ENCODE peak calls at places on chromosomes 5 and 9, in six cellular contexts. F is endothelial cell, Q is fibroblast of lung, N is colonic mucosa, R is HFFc6, V is BE2C. O is an unnamed sample.

GRCh38 chr5:69308046-69308553 is 24.5 kb downstream of the CCDC125 start:
- DNase-seq in F (no peak), Q (peak), N (no peak), R (no peak), V (no peak), O (no peak)

GRCh38 chr9:120583958-120584369 is 4.0 kb upstream of the CDK5RAP2 start:
- DNase-seq in F (peak), Q (peak), N (peak), R (peak), V (peak), O (no peak)

GRCh38 chr5:115087951-115088350 is 81.8 kb downstream of the TRIM36 start:
- DNase-seq in F (no peak), Q (no peak), N (no peak), R (no peak), V (no peak), O (no peak)

GRCh38 chr5:78541058-78541624 is 107.4 kb downstream of the LHFPL2 start:
- DNase-seq in F (no peak), Q (peak), N (no peak), R (no peak), V (no peak), O (no peak)

GRCh38 chr9:133199648-133200321 is 9.3 kb downstream of the OBP2B start:
- DNase-seq in F (no peak), Q (no peak), N (peak), R (no peak), V (no peak), O (no peak)

GRCh38 chr5:32504923-32505596 is 60.5 kb upstream of the ZFR start:
- DNase-seq in F (peak), Q (peak), N (peak), R (peak), V (peak), O (peak)

GRCh38 chr9:109182940-109183798 is 16.1 kb upstream of the FRRS1L start:
- DNase-seq in F (peak), Q (peak), N (peak), R (peak), V (peak), O (peak)

GRCh38 chr5:142492781-142493281 is 168.0 kb upstream of the SPRY4 start:
- DNase-seq in F (no peak), Q (peak), N (no peak), R (no peak), V (no peak), O (no peak)

GRCh38 chr9:136403538-136403914 is 3.6 kb upstream of the SNAPC4 start:
- DNase-seq in F (no peak), Q (no peak), N (no peak), R (no peak), V (no peak), O (no peak)

GRCh38 chr5:128844354-128844923 is 120.8 kb upstream of the SLC27A6 start:
- DNase-seq in F (no peak), Q (peak), N (no peak), R (peak), V (no peak), O (no peak)

GRCh38 chr5:36739751-36740221 is 133.4 kb downstream of the SLC1A3 start:
- DNase-seq in F (peak), Q (peak), N (peak), R (peak), V (peak), O (peak)

GRCh38 chr5:177509991-177510566 is 453 bp upstream of the DOK3 start:
- DNase-seq in F (no peak), Q (no peak), N (no peak), R (no peak), V (peak), O (no peak)

GRCh38 chr9:80995759-80996158 is 693.6 kb downstream of the TLE1 start:
- DNase-seq in F (no peak), Q (peak), N (no peak), R (peak), V (no peak), O (no peak)

GRCh38 chr9:124348831-124349230 is 66.4 kb downstream of the PSMB7 start:
- DNase-seq in F (no peak), Q (no peak), N (no peak), R (no peak), V (peak), O (no peak)

GRCh38 chr5:45680950-45681349 is 15.2 kb downstream of the HCN1 start:
- DNase-seq in F (no peak), Q (no peak), N (no peak), R (no peak), V (no peak), O (no peak)

GRCh38 chr5:61048534-61048933 is 103.5 kb downstream of the NDUFAF2 start:
- DNase-seq in F (no peak), Q (peak), N (no peak), R (peak), V (no peak), O (no peak)

GRCh38 chr9:93955356-93956182 is 414 bp upstream of the BARX1 start:
- DNase-seq in F (no peak), Q (no peak), N (no peak), R (no peak), V (no peak), O (peak)

GRCh38 chr5:41822036-41822435 is 48.2 kb downstream of the OXCT1 start:
- DNase-seq in F (no peak), Q (no peak), N (no peak), R (no peak), V (no peak), O (no peak)

GRCh38 chr5:119393201-119393691 is 37.4 kb downstream of the TNFAIP8 start:
- DNase-seq in F (no peak), Q (peak), N (no peak), R (peak), V (no peak), O (no peak)

GRCh38 chr5:133331866-133332731 is 280.2 kb downstream of the FSTL4 start:
- DNase-seq in F (no peak), Q (no peak), N (no peak), R (no peak), V (no peak), O (no peak)

GRCh38 chr5:62260510-62260909 is 45.5 kb upstream of the KIF2A start:
- DNase-seq in F (no peak), Q (no peak), N (no peak), R (no peak), V (no peak), O (no peak)

GRCh38 chr9:133347515-133347984 is 381 bp downstream of the MED22 start:
- DNase-seq in F (peak), Q (peak), N (peak), R (no peak), V (peak), O (peak)

GRCh38 chr9:33019797-33020196 is 5.3 kb upstream of the DNAJA1 start:
- DNase-seq in F (no peak), Q (no peak), N (no peak), R (no peak), V (no peak), O (no peak)

GRCh38 chr5:36369092-36369737 is 67.5 kb upstream of the RANBP3L start:
- DNase-seq in F (no peak), Q (peak), N (no peak), R (peak), V (no peak), O (no peak)

GRCh38 chr5:6875376-6875775 is 162.1 kb downstream of the TENT4A start:
- DNase-seq in F (no peak), Q (no peak), N (no peak), R (no peak), V (no peak), O (no peak)

GRCh38 chr9:130931508-130932150 is 7.4 kb downstream of the FIBCD1 start:
- DNase-seq in F (no peak), Q (no peak), N (no peak), R (no peak), V (peak), O (no peak)

GRCh38 chr9:109967651-109968331 is 187.8 kb downstream of the PALM2AKAP2 start:
- DNase-seq in F (no peak), Q (no peak), N (no peak), R (no peak), V (no peak), O (no peak)

GRCh38 chr5:75152861-75153260 is 83.8 kb downstream of the ANKRD31 start:
- DNase-seq in F (no peak), Q (no peak), N (no peak), R (no peak), V (no peak), O (no peak)

GRCh38 chr5:20572560-20572959 is 584.6 kb upstream of the CDH18 start:
- DNase-seq in F (no peak), Q (peak), N (no peak), R (no peak), V (no peak), O (no peak)
- TF ChIP-seq CTCF in F (no peak), Q (peak), N (no peak), R (no peak), V (peak), O (no peak)

DNA sequence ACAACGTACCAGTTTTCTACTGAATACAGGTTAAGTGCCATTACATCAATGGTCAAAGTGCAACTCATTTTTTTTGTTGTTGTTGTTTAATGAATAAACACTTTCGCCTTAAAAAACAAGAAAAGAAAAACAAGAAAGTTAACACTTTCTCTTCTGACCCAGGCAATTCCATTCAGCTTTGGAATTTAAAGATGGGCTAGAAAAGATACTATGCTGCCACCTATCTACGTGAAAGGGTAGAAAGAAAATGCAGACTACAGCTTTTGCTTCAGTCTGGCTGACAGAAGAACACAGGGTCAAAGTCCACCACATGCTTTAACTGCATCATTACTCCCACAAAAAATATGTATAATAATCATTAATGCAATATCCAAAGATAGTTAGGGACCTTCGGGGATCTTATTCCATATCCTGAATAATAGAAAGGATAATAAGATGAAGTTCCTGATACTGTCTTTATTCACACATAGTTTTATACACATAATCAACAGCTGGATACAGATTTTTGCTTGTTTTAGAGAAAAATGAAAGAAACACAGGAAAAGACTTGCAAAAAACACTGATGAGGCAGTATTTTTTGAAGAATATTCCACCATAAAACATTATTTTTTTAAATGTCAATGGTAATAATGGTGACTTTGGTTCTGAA is 40.4 kb downstream of the ZDHHC21 start:
- DNase-seq in F (no peak), Q (peak), N (no peak), R (peak), V (no peak), O (no peak)
- TF ChIP-seq CTCF in F (peak), Q (peak), N (peak), R (peak), V (peak), O (peak)

DNA sequence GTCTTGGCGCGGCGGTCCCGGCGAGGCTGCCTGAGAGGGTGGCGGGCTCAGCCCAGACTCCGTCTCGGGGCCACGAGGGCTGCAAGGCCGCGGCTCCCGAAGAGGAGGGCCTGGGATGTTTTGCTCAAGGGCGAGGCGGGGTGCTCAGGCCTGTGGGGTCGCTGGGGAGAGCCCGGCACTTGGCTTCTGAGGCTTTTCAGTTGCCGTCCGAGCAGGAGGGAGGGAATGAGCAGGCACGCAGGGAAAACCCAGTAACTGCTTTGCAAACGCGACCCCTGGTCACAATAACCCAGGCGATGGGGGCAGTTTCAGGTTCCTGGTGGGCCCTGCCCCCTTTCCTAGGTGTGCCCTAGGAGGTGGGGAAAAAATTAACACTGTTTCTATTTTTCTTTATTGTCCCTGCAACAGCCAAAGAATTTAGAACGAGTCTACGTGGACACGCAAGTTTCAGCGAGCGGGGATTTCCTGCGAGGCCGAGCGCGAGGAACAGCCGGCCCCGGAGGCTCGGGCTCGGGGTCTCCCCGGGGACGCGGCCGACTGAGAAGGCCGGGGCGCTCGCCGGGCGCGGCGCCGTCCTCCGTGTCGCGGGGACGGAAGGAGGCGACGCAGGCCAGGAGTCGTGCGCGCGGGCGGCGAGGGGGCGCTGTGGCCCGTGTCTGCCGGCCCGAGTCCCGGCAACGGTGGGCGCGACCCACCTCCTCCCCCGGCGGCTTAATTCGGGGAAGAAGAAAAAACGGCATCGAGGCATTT is 3.3 kb upstream of the IRX2 start:
- DNase-seq in F (peak), Q (no peak), N (no peak), R (no peak), V (no peak), O (peak)
- TF ChIP-seq CTCF in F (no peak), Q (no peak), N (no peak), R (peak), V (no peak), O (peak)

DNA sequence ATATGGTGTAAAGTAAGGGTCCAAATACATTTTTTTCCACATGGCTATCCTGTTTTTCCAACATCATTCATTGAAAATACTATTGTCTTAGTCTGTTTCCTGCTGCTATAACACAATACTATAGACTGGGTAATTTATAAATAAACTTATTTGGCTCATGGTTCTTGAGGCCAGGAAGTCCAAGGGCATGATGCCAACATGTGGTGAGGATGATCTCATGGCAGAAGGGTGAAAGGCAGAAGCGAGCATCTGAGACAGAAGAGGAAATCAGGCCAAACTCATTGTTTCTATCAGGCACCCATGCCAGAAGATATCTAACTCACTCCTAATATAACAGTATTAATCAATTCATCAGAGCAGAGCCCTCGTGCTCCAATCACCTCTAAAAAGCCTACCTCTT is 42.6 kb downstream of the ANKRD55 start:
- DNase-seq in F (no peak), Q (peak), N (no peak), R (peak), V (no peak), O (no peak)
- TF ChIP-seq CTCF in F (no peak), Q (no peak), N (no peak), R (no peak), V (no peak), O (no peak)

GRCh38 chr5:160119142-160119904 is at the start of gene PWWP2A:
- DNase-seq in F (peak), Q (peak), N (peak), R (peak), V (peak), O (peak)

GRCh38 chr5:160119905-160120266 is 636 bp upstream of the PWWP2A start:
- DNase-seq in F (no peak), Q (no peak), N (no peak), R (no peak), V (no peak), O (no peak)

GRCh38 chr5:160116991-160117390 is 2.3 kb downstream of the PWWP2A start:
- DNase-seq in F (no peak), Q (no peak), N (no peak), R (no peak), V (no peak), O (no peak)

DNA sequence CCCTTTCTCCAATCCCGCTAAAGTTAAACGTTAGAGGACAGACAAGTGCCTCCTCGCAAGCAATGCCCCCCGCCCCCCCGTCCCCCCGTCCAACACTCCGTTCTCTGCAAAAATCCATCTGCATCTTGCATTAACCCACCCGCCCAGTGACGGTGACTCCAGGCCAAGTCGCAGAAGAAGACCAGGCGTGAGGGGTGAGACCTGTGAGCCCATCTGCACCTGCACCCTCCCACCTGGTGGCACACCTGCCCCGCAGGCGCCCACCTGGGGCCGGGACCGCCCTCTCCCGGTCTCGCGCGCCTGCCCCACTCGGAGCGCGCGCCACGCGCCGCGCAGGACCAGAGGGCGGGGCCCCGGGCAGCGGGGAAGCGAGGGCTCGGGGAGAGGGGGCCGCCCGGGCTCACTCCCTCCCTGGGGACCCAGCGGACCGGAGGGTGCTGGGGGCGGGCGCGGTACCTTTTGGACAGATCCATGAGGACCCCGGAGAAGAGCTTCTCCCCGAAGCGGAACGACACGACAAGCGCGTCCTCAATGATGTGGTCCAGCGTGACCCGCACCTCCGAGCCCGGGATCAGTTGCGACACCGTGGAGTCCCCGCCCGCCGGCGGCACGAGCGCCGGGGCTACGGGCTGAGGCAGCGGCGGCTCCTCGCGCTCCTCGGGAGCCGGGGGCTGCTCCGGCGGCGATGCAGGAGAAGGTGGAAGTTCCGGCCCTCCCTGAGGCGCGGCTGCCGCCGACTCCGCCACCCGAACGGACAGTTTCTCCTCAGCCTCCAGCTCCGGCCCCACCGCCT is 705 bp downstream of the PWWP2A start:
- DNase-seq in F (no peak), Q (no peak), N (peak), R (peak), V (peak), O (no peak)
- TF ChIP-seq CTCF in F (no peak), Q (no peak), N (no peak), R (peak), V (no peak), O (no peak)